ENCODE peak calls at places on chromosomes 1 and 21, in seven cellular contexts. One of them, this sample, is unnamed.
A peak's percentile ranks its signal among the peaks of the same experiment; 100 is the strongest.

GRCh38 chr1:12309783-12310742 is 80.2 kb downstream of the VPS13D start:
- DNase-seq in GM23248: peak; percentile 13
- DNase-seq in aorta: peak; percentile 63
- DNase-seq in epithelial cell of esophagus: no peak
- DNase-seq in lower leg skin: no peak
- DNase-seq in neural progenitor cell: no peak
- DNase-seq in fibroblast of mammary gland: peak; percentile 24
- DNase-seq in this sample: peak; percentile 63

GRCh38 chr1:185598326-185598725 is 135.9 kb upstream of the HMCN1 start:
- DNase-seq in GM23248: no peak
- DNase-seq in aorta: no peak
- DNase-seq in epithelial cell of esophagus: no peak
- DNase-seq in lower leg skin: no peak
- DNase-seq in neural progenitor cell: no peak
- DNase-seq in fibroblast of mammary gland: no peak
- DNase-seq in this sample: no peak

GRCh38 chr1:163055531-163055930 is 13.6 kb upstream of the RGS4 start:
- DNase-seq in GM23248: no peak
- DNase-seq in aorta: no peak
- DNase-seq in epithelial cell of esophagus: no peak
- DNase-seq in lower leg skin: no peak
- DNase-seq in neural progenitor cell: no peak
- DNase-seq in fibroblast of mammary gland: peak; percentile 32
- DNase-seq in this sample: no peak

GRCh38 chr1:10122926-10123325 is 87.4 kb upstream of the KIF1B start:
- DNase-seq in GM23248: peak; percentile 75
- DNase-seq in aorta: peak; percentile 78
- DNase-seq in epithelial cell of esophagus: no peak
- DNase-seq in lower leg skin: no peak
- DNase-seq in neural progenitor cell: no peak
- DNase-seq in fibroblast of mammary gland: peak; percentile 2
- DNase-seq in this sample: peak; percentile 37

GRCh38 chr1:201320168-201320842 is 37.0 kb downstream of the PKP1 start:
- DNase-seq in GM23248: no peak
- DNase-seq in aorta: peak; percentile 14
- DNase-seq in epithelial cell of esophagus: no peak
- DNase-seq in lower leg skin: no peak
- DNase-seq in neural progenitor cell: no peak
- DNase-seq in fibroblast of mammary gland: no peak
- DNase-seq in this sample: no peak

GRCh38 chr1:198186916-198187580 is 30.2 kb downstream of the NEK7 start:
- DNase-seq in GM23248: peak; percentile 25
- DNase-seq in aorta: no peak
- DNase-seq in epithelial cell of esophagus: no peak
- DNase-seq in lower leg skin: no peak
- DNase-seq in neural progenitor cell: no peak
- DNase-seq in fibroblast of mammary gland: no peak
- DNase-seq in this sample: no peak

GRCh38 chr1:87968259-87968955 is 639.7 kb downstream of the LMO4 start:
- DNase-seq in GM23248: peak; percentile 80
- DNase-seq in aorta: peak; percentile 78
- DNase-seq in epithelial cell of esophagus: no peak
- DNase-seq in lower leg skin: no peak
- DNase-seq in neural progenitor cell: peak; percentile 58
- DNase-seq in fibroblast of mammary gland: peak; percentile 61
- DNase-seq in this sample: peak; percentile 87

GRCh38 chr1:204660509-204660908 is 25.0 kb downstream of the LRRN2 start:
- DNase-seq in GM23248: peak; percentile 50
- DNase-seq in aorta: no peak
- DNase-seq in epithelial cell of esophagus: no peak
- DNase-seq in lower leg skin: no peak
- DNase-seq in neural progenitor cell: no peak
- DNase-seq in fibroblast of mammary gland: peak; percentile 58
- DNase-seq in this sample: no peak

GRCh38 chr1:172343246-172344099 is 77.0 kb upstream of the C1orf105 start:
- DNase-seq in GM23248: peak; percentile 90
- DNase-seq in aorta: no peak
- DNase-seq in epithelial cell of esophagus: peak; percentile 47
- DNase-seq in lower leg skin: no peak
- DNase-seq in neural progenitor cell: no peak
- DNase-seq in fibroblast of mammary gland: peak; percentile 91
- DNase-seq in this sample: peak; percentile 44

GRCh38 chr1:109793486-109794318 is 30.0 kb upstream of the EPS8L3 start:
- DNase-seq in GM23248: peak; percentile 96
- DNase-seq in aorta: no peak
- DNase-seq in epithelial cell of esophagus: peak; percentile 92
- DNase-seq in lower leg skin: no peak
- DNase-seq in neural progenitor cell: no peak
- DNase-seq in fibroblast of mammary gland: peak; percentile 94
- DNase-seq in this sample: peak; percentile 90

GRCh38 chr1:59827055-59827643 is 12.4 kb downstream of the HOOK1 start:
- DNase-seq in GM23248: no peak
- DNase-seq in aorta: no peak
- DNase-seq in epithelial cell of esophagus: peak; percentile 55
- DNase-seq in lower leg skin: no peak
- DNase-seq in neural progenitor cell: no peak
- DNase-seq in fibroblast of mammary gland: no peak
- DNase-seq in this sample: no peak

GRCh38 chr1:87956766-87957165 is 628.1 kb downstream of the LMO4 start:
- DNase-seq in GM23248: peak; percentile 45
- DNase-seq in aorta: no peak
- DNase-seq in epithelial cell of esophagus: no peak
- DNase-seq in lower leg skin: no peak
- DNase-seq in neural progenitor cell: no peak
- DNase-seq in fibroblast of mammary gland: peak; percentile 51
- DNase-seq in this sample: no peak

GRCh38 chr1:18649713-18650370 is 19.2 kb downstream of the PAX7 start:
- DNase-seq in GM23248: no peak
- DNase-seq in aorta: no peak
- DNase-seq in epithelial cell of esophagus: no peak
- DNase-seq in lower leg skin: no peak
- DNase-seq in neural progenitor cell: no peak
- DNase-seq in fibroblast of mammary gland: peak; percentile 3
- DNase-seq in this sample: no peak

GRCh38 chr1:156249593-156249992 is 1.7 kb upstream of the PAQR6 start:
- DNase-seq in GM23248: no peak
- DNase-seq in aorta: no peak
- DNase-seq in epithelial cell of esophagus: no peak
- DNase-seq in lower leg skin: no peak
- DNase-seq in neural progenitor cell: no peak
- DNase-seq in fibroblast of mammary gland: no peak
- DNase-seq in this sample: no peak

GRCh38 chr1:235199441-235199840 is 38.4 kb upstream of the RBM34 start:
- DNase-seq in GM23248: peak; percentile 58
- DNase-seq in aorta: no peak
- DNase-seq in epithelial cell of esophagus: peak; percentile 16
- DNase-seq in lower leg skin: no peak
- DNase-seq in neural progenitor cell: peak; percentile 83
- DNase-seq in fibroblast of mammary gland: peak; percentile 61
- DNase-seq in this sample: no peak

GRCh38 chr1:237503292-237503691 is 387.4 kb downstream of the ZP4 start:
- DNase-seq in GM23248: no peak
- DNase-seq in aorta: no peak
- DNase-seq in epithelial cell of esophagus: no peak
- DNase-seq in lower leg skin: no peak
- DNase-seq in neural progenitor cell: no peak
- DNase-seq in fibroblast of mammary gland: no peak
- DNase-seq in this sample: no peak

GRCh38 chr21:42219606-42220137 is 732 bp downstream of the ABCG1 start:
- DNase-seq in GM23248: peak; percentile 28
- DNase-seq in aorta: peak; percentile 64
- DNase-seq in epithelial cell of esophagus: no peak
- DNase-seq in lower leg skin: no peak
- DNase-seq in neural progenitor cell: peak; percentile 57
- DNase-seq in fibroblast of mammary gland: no peak
- DNase-seq in this sample: no peak

GRCh38 chr1:242196101-242196500 is 197.2 kb upstream of the MAP1LC3C start:
- DNase-seq in GM23248: no peak
- DNase-seq in aorta: no peak
- DNase-seq in epithelial cell of esophagus: peak; percentile 49
- DNase-seq in lower leg skin: no peak
- DNase-seq in neural progenitor cell: no peak
- DNase-seq in fibroblast of mammary gland: no peak
- DNase-seq in this sample: no peak

GRCh38 chr1:33305016-33305415 is 15.9 kb downstream of the A3GALT2 start:
- DNase-seq in GM23248: no peak
- DNase-seq in aorta: peak; percentile 10
- DNase-seq in epithelial cell of esophagus: no peak
- DNase-seq in lower leg skin: no peak
- DNase-seq in neural progenitor cell: no peak
- DNase-seq in fibroblast of mammary gland: no peak
- DNase-seq in this sample: no peak

GRCh38 chr1:5390497-5390896 is 601.7 kb downstream of the NPHP4 start:
- DNase-seq in GM23248: no peak
- DNase-seq in aorta: no peak
- DNase-seq in epithelial cell of esophagus: no peak
- DNase-seq in lower leg skin: no peak
- DNase-seq in neural progenitor cell: no peak
- DNase-seq in fibroblast of mammary gland: no peak
- DNase-seq in this sample: no peak

GRCh38 chr1:170967042-170967910 is 31.9 kb downstream of the MROH9 start:
- DNase-seq in GM23248: peak; percentile 79
- DNase-seq in aorta: no peak
- DNase-seq in epithelial cell of esophagus: peak; percentile 57
- DNase-seq in lower leg skin: no peak
- DNase-seq in neural progenitor cell: peak; percentile 63
- DNase-seq in fibroblast of mammary gland: peak; percentile 72
- DNase-seq in this sample: no peak

DNA sequence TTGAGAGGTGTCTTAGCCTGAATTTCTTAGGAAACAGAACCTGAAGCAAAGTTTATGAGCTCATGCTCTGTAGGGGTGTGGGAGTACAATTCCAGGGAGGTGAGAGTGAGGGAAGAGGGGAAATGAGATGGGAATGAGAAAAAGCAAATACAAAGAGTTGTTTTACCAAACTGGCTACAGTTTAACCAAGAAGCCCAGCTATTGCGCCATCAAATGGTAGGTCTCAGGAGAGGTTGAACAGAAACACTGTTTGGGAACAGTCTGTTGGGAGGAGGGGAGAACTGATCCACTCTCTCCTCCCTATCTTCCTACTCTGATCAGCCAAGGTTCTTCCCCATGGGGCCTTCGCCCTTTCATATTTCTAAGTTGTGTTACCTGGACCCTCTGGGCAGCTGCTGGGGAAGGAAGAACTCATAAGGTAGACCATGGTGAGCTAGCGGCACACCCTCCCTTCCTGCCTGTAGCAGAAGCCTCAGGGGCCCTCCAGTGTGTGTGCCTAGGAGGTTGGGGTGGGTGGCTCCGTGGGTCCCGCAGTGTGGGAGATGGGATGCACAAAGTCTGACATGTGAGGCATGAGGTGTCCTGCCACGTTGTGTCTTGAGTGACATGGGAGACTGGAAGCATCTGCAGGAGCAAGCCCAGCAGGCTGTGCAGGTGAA is 120.5 kb downstream of the UCK2 start:
- DNase-seq in GM23248: no peak
- DNase-seq in aorta: no peak
- DNase-seq in epithelial cell of esophagus: no peak
- DNase-seq in lower leg skin: no peak
- DNase-seq in neural progenitor cell: no peak
- DNase-seq in fibroblast of mammary gland: no peak
- DNase-seq in this sample: no peak
- H3K4me3 ChIP-seq in GM23248: no peak overlapping the region
- H3K4me3 ChIP-seq in aorta: no peak overlapping the region
- H3K4me3 ChIP-seq in epithelial cell of esophagus: no peak overlapping the region
- H3K4me3 ChIP-seq in lower leg skin: no peak overlapping the region
- H3K4me3 ChIP-seq in neural progenitor cell: no peak overlapping the region
- H3K4me3 ChIP-seq in fibroblast of mammary gland: no peak overlapping the region
- H3K4me3 ChIP-seq in this sample: no peak overlapping the region

DNA sequence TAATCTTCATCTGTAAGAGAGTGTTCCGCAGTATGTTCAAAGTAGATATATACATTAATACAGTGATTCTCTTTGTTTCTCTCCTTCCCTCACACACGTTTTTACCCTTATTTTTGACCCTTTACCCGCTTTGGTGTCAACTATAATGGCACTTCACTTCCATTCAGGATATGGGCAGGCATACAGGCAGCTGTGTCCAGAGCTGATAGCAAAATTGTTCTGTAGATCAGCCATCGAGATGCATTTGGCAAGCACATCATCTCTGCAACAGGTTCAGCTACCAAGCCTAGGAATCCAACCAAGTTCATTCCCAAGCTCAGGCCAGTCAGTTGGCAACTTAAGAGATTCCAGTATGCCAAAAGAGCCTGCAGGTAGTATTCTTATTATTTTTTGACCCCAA is 74.8 kb downstream of the FNBP1L start:
- DNase-seq in GM23248: no peak
- DNase-seq in aorta: no peak
- DNase-seq in epithelial cell of esophagus: no peak
- DNase-seq in lower leg skin: no peak
- DNase-seq in neural progenitor cell: no peak
- DNase-seq in fibroblast of mammary gland: no peak
- DNase-seq in this sample: no peak
- H3K4me3 ChIP-seq in GM23248: no peak overlapping the region
- H3K4me3 ChIP-seq in aorta: no peak overlapping the region
- H3K4me3 ChIP-seq in epithelial cell of esophagus: no peak overlapping the region
- H3K4me3 ChIP-seq in lower leg skin: no peak overlapping the region
- H3K4me3 ChIP-seq in neural progenitor cell: no peak overlapping the region
- H3K4me3 ChIP-seq in fibroblast of mammary gland: no peak overlapping the region
- H3K4me3 ChIP-seq in this sample: no peak overlapping the region

GRCh38 chr1:23118957-23119792 is 49.5 kb downstream of the LUZP1 start:
- DNase-seq in GM23248: peak; percentile 55
- DNase-seq in aorta: no peak
- DNase-seq in epithelial cell of esophagus: no peak
- DNase-seq in lower leg skin: no peak
- DNase-seq in neural progenitor cell: no peak
- DNase-seq in fibroblast of mammary gland: no peak
- DNase-seq in this sample: no peak
- H3K4me3 ChIP-seq in GM23248: peak overlapping the region; percentile 58
- H3K4me3 ChIP-seq in aorta: no peak overlapping the region
- H3K4me3 ChIP-seq in epithelial cell of esophagus: no peak overlapping the region
- H3K4me3 ChIP-seq in lower leg skin: no peak overlapping the region
- H3K4me3 ChIP-seq in neural progenitor cell: no peak overlapping the region
- H3K4me3 ChIP-seq in fibroblast of mammary gland: no peak overlapping the region
- H3K4me3 ChIP-seq in this sample: peak overlapping the region; percentile 15

DNA sequence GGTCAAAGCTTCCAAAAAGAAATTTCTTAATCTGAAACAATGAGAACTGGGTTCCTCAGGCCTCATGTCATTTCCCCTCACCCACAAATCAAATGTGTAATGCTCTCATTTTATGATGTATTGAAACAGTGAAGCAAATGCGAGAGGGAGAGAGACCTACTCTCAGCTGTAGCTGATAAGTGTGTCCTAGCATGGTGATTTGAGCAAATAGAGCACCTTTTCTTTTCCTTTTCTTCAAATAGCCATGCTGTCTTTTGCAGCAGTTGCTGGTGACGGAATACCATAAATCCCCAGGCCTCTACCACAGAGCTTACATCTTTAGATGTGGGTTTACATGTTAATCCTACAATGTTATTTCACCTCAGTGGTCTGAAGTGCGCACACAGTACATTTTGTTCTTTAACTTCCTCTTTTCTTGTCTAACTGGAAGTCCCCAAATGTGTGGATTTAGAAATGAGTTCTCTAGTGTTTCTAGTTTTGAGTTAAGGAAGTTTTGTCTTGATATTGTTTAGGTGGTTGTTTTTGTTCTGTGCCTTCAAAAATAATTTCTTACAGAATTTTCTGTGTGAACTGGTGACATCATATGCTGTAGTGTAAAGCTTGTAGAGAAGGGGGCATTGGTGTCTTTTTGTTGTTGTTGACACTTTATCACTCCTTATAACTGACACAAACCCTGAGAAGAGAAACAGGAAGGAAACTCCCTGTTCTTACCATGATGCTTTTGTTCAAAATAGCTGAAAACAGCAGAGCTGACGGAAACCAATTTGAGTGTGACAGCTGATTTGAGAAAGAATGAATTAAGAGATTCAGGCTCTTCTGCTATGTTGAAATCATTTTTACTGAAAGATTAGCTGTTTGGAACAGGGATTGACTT is 12.1 kb downstream of the SMAP2 start:
- DNase-seq in GM23248: no peak
- DNase-seq in aorta: no peak
- DNase-seq in epithelial cell of esophagus: no peak
- DNase-seq in lower leg skin: no peak
- DNase-seq in neural progenitor cell: no peak
- DNase-seq in fibroblast of mammary gland: no peak
- DNase-seq in this sample: no peak
- H3K4me3 ChIP-seq in GM23248: no peak overlapping the region
- H3K4me3 ChIP-seq in aorta: no peak overlapping the region
- H3K4me3 ChIP-seq in epithelial cell of esophagus: no peak overlapping the region
- H3K4me3 ChIP-seq in lower leg skin: no peak overlapping the region
- H3K4me3 ChIP-seq in neural progenitor cell: no peak overlapping the region
- H3K4me3 ChIP-seq in fibroblast of mammary gland: no peak overlapping the region
- H3K4me3 ChIP-seq in this sample: no peak overlapping the region